ENCODE peak calls at places on chromosome 10, in nine cellular contexts. T is colonic mucosa; Y is nephron progenitor cell; G is activated CD8-positive, alpha-beta memory T cell treated with anti-CD3 and anti-CD28 coated beads, Interleukin-2, amount 10 ng/mL, durations not matched to agents 7 days and 5 days; K is activated T-helper 1 cell treated with anti-CD3 and anti-CD28 coated beads, Interleukin-2, amount 50 U/mL, for 16 hours; L is left cardiac atrium; Q is neural crest cell; U is HEK293T; R is GM13976. S is an unnamed sample.

GRCh38 chr10:1938317-1938716 is 201.0 kb upstream of the ADARB2 start:
- DNase-seq in T (no peak), Y (no peak), G (peak; percentile 69), K (peak; percentile 36), L (no peak), Q (no peak), U (no peak), R (no peak), S (no peak)

GRCh38 chr10:48254745-48255144 is 19.8 kb downstream of the FRMPD2 start:
- DNase-seq in T (no peak), Y (no peak), G (no peak), K (no peak), L (no peak), Q (no peak), U (no peak), R (peak; percentile 3), S (no peak)

GRCh38 chr10:133167693-133168616 is 7.9 kb downstream of the KNDC1 start:
- DNase-seq in T (no peak), Y (no peak), G (no peak), K (no peak), L (no peak), Q (no peak), U (no peak), R (no peak), S (no peak)

GRCh38 chr10:7475046-7475860 is 64.4 kb upstream of the SFMBT2 start:
- DNase-seq in T (peak; percentile 28), Y (peak; percentile 35), G (peak; percentile 31), K (no peak), L (peak; percentile 40), Q (peak; percentile 9), U (peak; percentile 34), R (no peak), S (peak; percentile 60)

GRCh38 chr10:63383141-63383540 is 82.6 kb downstream of the JMJD1C start:
- DNase-seq in T (no peak), Y (no peak), G (no peak), K (no peak), L (no peak), Q (no peak), U (no peak), R (no peak), S (no peak)

GRCh38 chr10:21515581-21516269 is 9.8 kb downstream of the SKIDA1 start:
- DNase-seq in T (no peak), Y (no peak), G (no peak), K (no peak), L (no peak), Q (no peak), U (no peak), R (no peak), S (no peak)

GRCh38 chr10:114551310-114551972 is 106.6 kb downstream of the ABLIM1 start:
- DNase-seq in T (peak; percentile 85), Y (no peak), G (no peak), K (no peak), L (peak; percentile 79), Q (no peak), U (no peak), R (no peak), S (no peak)

GRCh38 chr10:63268139-63268797 is 135.1 kb downstream of the NRBF2 start:
- DNase-seq in T (no peak), Y (no peak), G (no peak), K (no peak), L (no peak), Q (no peak), U (no peak), R (no peak), S (no peak)

GRCh38 chr10:45091968-45092367 is 91.2 kb downstream of the ZNF22 start:
- DNase-seq in T (no peak), Y (no peak), G (no peak), K (no peak), L (no peak), Q (no peak), U (no peak), R (no peak), S (no peak)

GRCh38 chr10:35635576-35635975 is 6.5 kb downstream of the FZD8 start:
- DNase-seq in T (peak; percentile 69), Y (peak; percentile 60), G (peak; percentile 51), K (no peak), L (no peak), Q (peak; percentile 50), U (peak; percentile 39), R (peak; percentile 60), S (peak; percentile 65)

GRCh38 chr10:47406870-47407648 is 23.0 kb upstream of the ZNF488 start:
- DNase-seq in T (no peak), Y (no peak), G (no peak), K (no peak), L (no peak), Q (no peak), U (no peak), R (no peak), S (no peak)

GRCh38 chr10:61399386-61399785 is 53.8 kb downstream of the TMEM26 start:
- DNase-seq in T (no peak), Y (no peak), G (no peak), K (no peak), L (no peak), Q (no peak), U (no peak), R (no peak), S (no peak)

GRCh38 chr10:97919012-97919411 is 69.4 kb downstream of the GOLGA7B start:
- DNase-seq in T (no peak), Y (no peak), G (no peak), K (no peak), L (no peak), Q (no peak), U (no peak), R (no peak), S (no peak)

GRCh38 chr10:120415709-120416330 is 41.2 kb upstream of the PLPP4 start:
- DNase-seq in T (no peak), Y (no peak), G (no peak), K (no peak), L (no peak), Q (no peak), U (no peak), R (no peak), S (no peak)

GRCh38 chr10:35643151-35643975 is 1.3 kb upstream of the FZD8 start:
- DNase-seq in T (peak; percentile 60), Y (peak; percentile 65), G (no peak), K (no peak), L (peak; percentile 88), Q (peak; percentile 26), U (peak; percentile 30), R (peak; percentile 40), S (peak; percentile 69)

GRCh38 chr10:69845574-69846251 is 44.0 kb downstream of the COL13A1 start:
- DNase-seq in T (peak; percentile 66), Y (no peak), G (no peak), K (no peak), L (peak; percentile 80), Q (no peak), U (no peak), R (no peak), S (no peak)

GRCh38 chr10:49362596-49363260 is 33.2 kb downstream of the DRGX start:
- DNase-seq in T (peak; percentile 10), Y (no peak), G (peak; percentile 7), K (no peak), L (no peak), Q (no peak), U (no peak), R (peak; percentile 71), S (no peak)

GRCh38 chr10:43594944-43595589 is 11.2 kb upstream of the ZNF485 start:
- DNase-seq in T (no peak), Y (no peak), G (peak; percentile 64), K (no peak), L (no peak), Q (no peak), U (no peak), R (peak; percentile 56), S (no peak)

GRCh38 chr10:97154789-97155188 is 31.0 kb downstream of the SLIT1 start:
- DNase-seq in T (no peak), Y (no peak), G (no peak), K (no peak), L (no peak), Q (no peak), U (no peak), R (no peak), S (no peak)

GRCh38 chr10:79331709-79332108 is 15.6 kb upstream of the PPIF start:
- DNase-seq in T (no peak), Y (no peak), G (peak; percentile 87), K (peak; percentile 24), L (peak; percentile 40), Q (no peak), U (no peak), R (peak; percentile 86), S (no peak)

GRCh38 chr10:78846071-78846470 is 222.7 kb upstream of the ZMIZ1 start:
- DNase-seq in T (no peak), Y (no peak), G (no peak), K (no peak), L (no peak), Q (no peak), U (no peak), R (no peak), S (no peak)

GRCh38 chr10:75111906-75112703 is 649 bp downstream of the SAMD8 start:
- DNase-seq in T (peak; percentile 61), Y (peak; percentile 55), G (peak; percentile 68), K (no peak), L (peak; percentile 49), Q (peak; percentile 43), U (peak; percentile 60), R (peak; percentile 68), S (peak; percentile 74)

GRCh38 chr10:96814264-96814663 is 17.8 kb upstream of the LCOR start:
- DNase-seq in T (no peak), Y (no peak), G (no peak), K (no peak), L (no peak), Q (no peak), U (no peak), R (no peak), S (no peak)

GRCh38 chr10:91575044-91575610 is 57.7 kb downstream of the PPP1R3C start:
- DNase-seq in T (no peak), Y (no peak), G (no peak), K (no peak), L (no peak), Q (no peak), U (no peak), R (no peak), S (no peak)

GRCh38 chr10:58981846-58982245 is 194.6 kb upstream of the PHYHIPL start:
- DNase-seq in T (no peak), Y (no peak), G (no peak), K (no peak), L (no peak), Q (no peak), U (no peak), R (no peak), S (peak; percentile 51)

GRCh38 chr10:79079490-79080355 is 11.0 kb downstream of the ZMIZ1 start:
- DNase-seq in T (peak; percentile 75), Y (no peak), G (no peak), K (no peak), L (peak; percentile 69), Q (no peak), U (no peak), R (no peak), S (no peak)

GRCh38 chr10:110032801-110033723 is 25.3 kb downstream of the ADD3 start:
- DNase-seq in T (no peak), Y (no peak), G (no peak), K (no peak), L (no peak), Q (no peak), U (no peak), R (no peak), S (no peak)

GRCh38 chr10:35492387-35493195 is 112.5 kb upstream of the GJD4 start:
- DNase-seq in T (no peak), Y (no peak), G (no peak), K (no peak), L (no peak), Q (no peak), U (no peak), R (no peak), S (no peak)

GRCh38 chr10:132707121-132707775 is 78.7 kb downstream of the NKX6-2 start:
- DNase-seq in T (peak; percentile 78), Y (no peak), G (no peak), K (no peak), L (peak; percentile 16), Q (no peak), U (no peak), R (no peak), S (no peak)

GRCh38 chr10:91249700-91250099 is 29.2 kb downstream of the PCGF5 start:
- DNase-seq in T (no peak), Y (no peak), G (no peak), K (no peak), L (no peak), Q (no peak), U (no peak), R (no peak), S (no peak)

GRCh38 chr10:99661370-99661749 is 2.1 kb downstream of the ENTPD7 start:
- DNase-seq in T (no peak), Y (no peak), G (no peak), K (no peak), L (no peak), Q (no peak), U (no peak), R (no peak), S (no peak)